ENCODE peak calls at places on chromosomes 11 and 22, in four cellular contexts. B is kidney, A is PC-3, O is Panc1. N is an unnamed sample.

GRCh38 chr11:30549565-30549964 is 36.6 kb downstream of the MPPED2 start:
- DNase-seq in A (no peak), B (no peak), O (no peak), N (no peak)

GRCh38 chr22:23218867-23219251 is 38.5 kb downstream of the BCR start:
- DNase-seq in O (no peak), B (peak; percentile 92), A (no peak), N (no peak)

GRCh38 chr11:65501005-65501529 is 2.2 kb downstream of the MALAT1 start:
- DNase-seq in A (no peak), B (no peak), O (no peak), N (no peak)

GRCh38 chr11:72578051-72578450 is 96.2 kb downstream of the PDE2A start:
- DNase-seq in B (no peak), O (no peak), A (no peak), N (no peak)

GRCh38 chr11:115924744-115925567 is 420.7 kb upstream of the CADM1 start:
- DNase-seq in B (no peak), O (no peak), A (no peak), N (no peak)

GRCh38 chr11:34724973-34725372 is 104.1 kb downstream of the EHF start:
- DNase-seq in A (no peak), O (no peak), B (no peak), N (no peak)

GRCh38 chr11:75450826-75451783 is 18.1 kb upstream of the KLHL35 start:
- DNase-seq in A (peak; percentile 37), O (no peak), B (no peak), N (no peak)

GRCh38 chr11:69374110-69374981 is 80.4 kb downstream of the MYEOV start:
- DNase-seq in A (no peak), O (no peak), B (peak; percentile 63), N (no peak)

GRCh38 chr11:67054851-67055523 is 1.7 kb upstream of the RHOD start:
- DNase-seq in A (peak; percentile 99), B (no peak), O (no peak), N (no peak)

GRCh38 chr11:66842896-66843775 is at the start of gene RCE1:
- DNase-seq in O (peak; percentile 47), A (peak; percentile 95), B (peak; percentile 97), N (peak; percentile 56)

GRCh38 chr22:22105364-22105763 is 122.8 kb upstream of the TOP3B start:
- DNase-seq in O (no peak), B (no peak), A (no peak), N (no peak)

GRCh38 chr11:102309621-102310541 is 7.4 kb upstream of the BIRC3 start:
- DNase-seq in O (no peak), A (no peak), B (no peak), N (no peak)

GRCh38 chr11:10742460-10743208 is 8.4 kb upstream of the CTR9 start:
- DNase-seq in B (no peak), O (peak; percentile 84), A (peak; percentile 85), N (no peak)

GRCh38 chr22:35312198-35313059 is 12.7 kb downstream of the TOM1 start:
- DNase-seq in O (peak; percentile 12), A (peak; percentile 62), B (no peak), N (no peak)

GRCh38 chr11:8566613-8567210 is 27.3 kb downstream of the STK33 start:
- DNase-seq in O (peak; percentile 50), A (peak; percentile 84), B (no peak), N (no peak)

GRCh38 chr11:75371930-75372876 is 20.7 kb upstream of the ARRB1 start:
- DNase-seq in O (peak; percentile 76), B (no peak), A (peak; percentile 97), N (no peak)

GRCh38 chr11:95989780-95990179 is 65.9 kb upstream of the MTMR2 start:
- DNase-seq in B (no peak), O (no peak), A (no peak), N (no peak)

GRCh38 chr11:68574308-68574707 is 110.0 kb upstream of the GAL start:
- DNase-seq in B (no peak), O (no peak), A (peak; percentile 57), N (no peak)

GRCh38 chr11:72393303-72393702 is 41.0 kb downstream of the CLPB start:
- DNase-seq in B (no peak), O (no peak), A (no peak), N (no peak)

GRCh38 chr11:46353706-46354105 is 6.4 kb downstream of the DGKZ start:
- DNase-seq in A (no peak), B (no peak), O (no peak), N (no peak)

GRCh38 chr11:116525961-116526495 is 246.8 kb downstream of the BUD13 start:
- DNase-seq in O (no peak), A (no peak), B (no peak), N (no peak)

GRCh38 chr11:58626915-58627483 is 4.5 kb downstream of the CNTF start:
- DNase-seq in B (no peak), O (no peak), A (no peak), N (no peak)

GRCh38 chr11:2508793-2509192 is 64.0 kb downstream of the KCNQ1 start:
- DNase-seq in O (no peak), B (peak; percentile 47), A (no peak), N (no peak)

GRCh38 chr11:86099727-86100320 is 30.9 kb upstream of the PICALM start:
- DNase-seq in O (peak; percentile 30), B (no peak), A (peak; percentile 82), N (no peak)

GRCh38 chr11:3909901-3910300 is 54.4 kb downstream of the STIM1 start:
- DNase-seq in O (no peak), A (no peak), B (no peak), N (no peak)

GRCh38 chr11:126748097-126748756 is 252.3 kb downstream of the KIRREL3 start:
- DNase-seq in B (no peak), A (no peak), O (no peak), N (no peak)

GRCh38 chr11:134236834-134237556 is 12.5 kb downstream of the VPS26B start:
- DNase-seq in O (no peak), B (no peak), A (no peak), N (no peak)

GRCh38 chr22:50441428-50441993 is 33.3 kb downstream of the SBF1 start:
- DNase-seq in B (peak; percentile 64), O (no peak), A (no peak), N (no peak)

GRCh38 chr22:20399866-20400605 is 6.1 kb downstream of the ZNF74 start:
- DNase-seq in O (no peak), B (no peak), A (no peak), N (no peak)

GRCh38 chr11:130427581-130428211 is 713 bp downstream of the ADAMTS8 start:
- DNase-seq in A (no peak), B (no peak), O (no peak), N (no peak)

GRCh38 chr11:18633256-18634139 is 644 bp downstream of the SPTY2D1 start:
- DNase-seq in A (no peak), O (no peak), B (no peak), N (no peak)

DNA sequence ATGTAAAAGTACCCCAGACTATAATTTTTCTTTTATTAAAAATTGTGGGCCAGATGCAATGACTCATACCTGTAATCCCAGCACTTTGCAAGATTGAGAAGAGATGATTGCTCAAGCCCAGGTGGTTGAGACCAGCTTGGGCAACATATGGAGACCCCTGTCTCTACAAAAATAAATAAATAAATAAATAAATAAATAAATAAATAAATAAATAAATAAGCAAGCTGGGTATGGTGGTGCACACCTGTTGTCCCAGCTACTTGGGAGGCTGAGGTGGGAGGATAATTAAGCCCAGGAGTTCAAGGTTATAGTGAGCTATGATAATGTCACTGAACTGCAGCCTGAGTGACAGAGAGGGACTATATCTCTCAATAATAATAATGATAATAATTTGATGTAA is 66.1 kb upstream of the CCDC179 start:
- DNase-seq in A (no peak), O (no peak), B (no peak), N (no peak)
- H3K27ac ChIP-seq in A (no peak overlapping the region), O (no peak overlapping the region), B (no peak overlapping the region), N (no peak overlapping the region)

DNA sequence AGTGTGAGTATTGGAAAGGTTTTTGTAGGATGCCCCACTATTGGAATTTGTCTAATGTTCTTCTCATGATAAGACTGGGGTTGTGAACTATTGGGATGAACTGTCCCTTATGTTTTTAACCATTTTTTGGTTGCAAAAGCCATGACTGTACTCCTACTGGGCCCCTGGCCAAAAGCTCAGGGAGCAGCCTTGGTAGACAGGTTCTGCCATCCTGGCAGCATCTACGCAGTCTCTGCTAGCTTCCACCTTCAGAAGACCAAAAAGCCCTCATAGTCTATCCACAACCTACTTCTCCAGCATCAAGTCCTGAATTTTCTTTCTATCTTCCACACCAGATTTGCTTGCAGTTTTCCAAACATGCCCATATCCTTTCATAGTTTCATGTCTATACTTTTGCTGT is 211.8 kb downstream of the TENM4 start:
- DNase-seq in O (no peak), A (peak; percentile 33), B (no peak), N (no peak)
- TF ChIP-seq CTCF in O (no peak), A (no peak), B (no peak), N (no peak)

DNA sequence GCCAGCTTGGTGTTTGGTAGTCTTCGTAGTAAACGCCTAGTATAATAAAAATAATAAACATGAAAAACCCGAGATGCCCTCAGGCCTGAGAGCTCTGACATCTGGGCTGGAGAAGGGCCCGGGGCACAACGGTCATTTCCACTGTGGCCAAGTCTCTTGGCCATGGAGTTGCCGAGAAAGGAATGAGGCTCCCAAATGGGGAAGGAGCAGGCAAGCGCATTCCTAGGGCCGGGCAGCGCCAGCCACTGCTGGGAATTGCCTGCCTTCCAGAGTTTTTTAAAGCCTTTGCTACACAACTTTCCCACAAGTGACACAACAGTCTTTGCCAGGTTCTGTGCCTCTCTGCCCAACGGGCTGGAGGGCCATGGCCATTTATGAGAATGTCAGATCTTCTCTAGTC is 103.4 kb downstream of the NAV2 start:
- DNase-seq in A (no peak), B (no peak), O (no peak), N (no peak)
- H3K27ac ChIP-seq in A (no peak overlapping the region), B (no peak overlapping the region), O (no peak overlapping the region), N (no peak overlapping the region)

DNA sequence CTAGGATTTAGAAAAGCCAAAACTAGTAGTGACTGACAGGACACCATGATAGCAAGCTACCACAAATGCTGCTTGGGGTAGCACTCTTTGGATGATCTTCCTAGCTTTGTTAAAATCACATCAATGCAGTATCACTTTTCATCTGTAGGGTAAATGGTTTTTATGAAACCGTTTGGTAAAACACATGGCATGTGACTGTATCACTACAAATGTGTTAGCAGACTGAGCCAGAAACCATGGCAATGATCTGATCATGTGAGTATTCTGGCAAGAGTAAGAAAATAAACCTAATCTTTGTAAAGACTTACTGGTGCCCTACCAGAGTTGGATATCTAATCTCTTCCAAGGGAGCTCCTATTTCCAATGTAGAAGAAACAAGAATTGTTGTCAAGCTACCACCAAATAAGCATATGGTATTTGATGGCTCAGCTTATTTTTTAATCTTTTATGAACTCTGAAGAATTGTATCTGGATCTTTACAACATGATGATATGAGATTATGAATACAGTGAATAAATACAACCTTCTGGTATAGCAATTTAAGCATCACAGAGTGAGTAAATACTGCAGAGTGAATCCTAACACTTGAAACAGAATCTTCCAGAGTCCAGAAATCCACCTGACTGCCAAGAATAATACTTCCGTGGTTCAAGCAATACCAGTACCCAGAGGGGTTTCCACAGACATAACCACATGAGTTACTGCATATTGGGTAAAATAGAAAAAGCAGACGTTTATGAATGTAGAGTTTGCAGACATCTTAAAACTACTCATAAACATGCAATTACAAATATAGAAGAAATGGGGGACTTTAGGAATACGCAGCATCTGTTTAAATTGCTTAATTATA is 238.9 kb downstream of the TTC28 start:
- DNase-seq in O (no peak), B (no peak), A (no peak), N (no peak)
- TF ChIP-seq CTCF in O (no peak), B (no peak), A (no peak), N (no peak)

GRCh38 chr22:36348760-36349159 is 39.0 kb downstream of the MYH9 start:
- DNase-seq in A (no peak), B (no peak), O (no peak), N (no peak)
- H3K27ac ChIP-seq in A (no peak overlapping the region), B (peak overlapping the region; percentile 26), O (peak overlapping the region; percentile 99), N (peak overlapping the region; percentile 91)

N was measured in esophagus squamous epithelium.